ENCODE peak calls at places on chromosomes 13 and 19, in ten cellular contexts. R, F, I, L, G, A, U, H, J and Z are unnamed samples.

GRCh38 chr19:51514866-51515481 is 13.4 kb upstream of the SIGLEC12 start:
- DNase-seq in R (no peak), F (no peak), I (no peak), L (peak; percentile 48), G (peak; percentile 46), A (peak; percentile 63), U (no peak), H (no peak), J (no peak), Z (no peak)

GRCh38 chr13:44662515-44662914 is 86.4 kb upstream of the TSC22D1 start:
- DNase-seq in R (no peak), F (no peak), I (no peak), L (no peak), G (no peak), A (no peak), U (no peak), H (no peak), J (no peak), Z (no peak)

GRCh38 chr13:46278474-46278873 is 66.7 kb downstream of the LRRC63 start:
- DNase-seq in R (no peak), F (no peak), I (no peak), L (no peak), G (no peak), A (no peak), U (no peak), H (no peak), J (no peak), Z (no peak)

GRCh38 chr13:60448907-60449510 is 52.0 kb downstream of the TDRD3 start:
- DNase-seq in R (no peak), F (no peak), I (no peak), L (peak; percentile 68), G (peak; percentile 31), A (peak; percentile 42), U (no peak), H (peak; percentile 70), J (no peak), Z (no peak)

GRCh38 chr13:48858523-48858922 is 117.2 kb upstream of the FNDC3A start:
- DNase-seq in R (no peak), F (no peak), I (no peak), L (no peak), G (no peak), A (no peak), U (no peak), H (no peak), J (no peak), Z (no peak)

GRCh38 chr19:913080-913748 is at the start of gene R3HDM4:
- DNase-seq in R (peak; percentile 89), F (no peak), I (peak; percentile 89), L (peak; percentile 37), G (no peak), A (peak; percentile 54), U (peak; percentile 76), H (peak; percentile 67), J (peak; percentile 90), Z (peak; percentile 78)

GRCh38 chr19:2492870-2493269 is 16.9 kb downstream of the GADD45B start:
- DNase-seq in R (no peak), F (no peak), I (no peak), L (no peak), G (no peak), A (no peak), U (no peak), H (no peak), J (no peak), Z (no peak)

GRCh38 chr13:25064396-25064795 is 31.5 kb upstream of the PABPC3 start:
- DNase-seq in R (no peak), F (no peak), I (no peak), L (no peak), G (no peak), A (no peak), U (no peak), H (no peak), J (no peak), Z (no peak)

GRCh38 chr13:51977606-51978005 is 33.6 kb downstream of the ATP7B start:
- DNase-seq in R (no peak), F (no peak), I (no peak), L (no peak), G (no peak), A (no peak), U (no peak), H (no peak), J (no peak), Z (no peak)

GRCh38 chr19:46006411-46006810 is 11.1 kb downstream of the CCDC61 start:
- DNase-seq in R (no peak), F (no peak), I (no peak), L (no peak), G (no peak), A (no peak), U (no peak), H (no peak), J (no peak), Z (no peak)

GRCh38 chr19:53086949-53087348 is 16.3 kb downstream of the ZNF160 start:
- DNase-seq in R (no peak), F (no peak), I (peak; percentile 73), L (peak; percentile 32), G (no peak), A (no peak), U (peak; percentile 37), H (no peak), J (no peak), Z (peak; percentile 93)

GRCh38 chr19:15488489-15489226 is 9.4 kb upstream of the PGLYRP2 start:
- DNase-seq in R (no peak), F (no peak), I (no peak), L (no peak), G (no peak), A (no peak), U (no peak), H (no peak), J (no peak), Z (no peak)

GRCh38 chr13:46817081-46817480 is 20.1 kb upstream of the ESD start:
- DNase-seq in R (no peak), F (no peak), I (no peak), L (no peak), G (no peak), A (no peak), U (no peak), H (no peak), J (no peak), Z (no peak)

GRCh38 chr13:110503979-110504499 is 57.5 kb downstream of the RAB20 start:
- DNase-seq in R (peak; percentile 52), F (no peak), I (no peak), L (no peak), G (no peak), A (no peak), U (no peak), H (no peak), J (peak; percentile 51), Z (peak; percentile 49)

GRCh38 chr13:93172109-93172508 is 54.5 kb upstream of the GPC6 start:
- DNase-seq in R (no peak), F (no peak), I (no peak), L (no peak), G (peak; percentile 9), A (no peak), U (no peak), H (no peak), J (no peak), Z (no peak)

GRCh38 chr19:8212916-8213315 is 3.7 kb downstream of the CERS4 start:
- DNase-seq in R (no peak), F (no peak), I (no peak), L (no peak), G (no peak), A (no peak), U (no peak), H (no peak), J (no peak), Z (no peak)

GRCh38 chr19:3336680-3337523 is 29.5 kb upstream of the NFIC start:
- DNase-seq in R (peak; percentile 94), F (no peak), I (peak; percentile 90), L (peak; percentile 48), G (peak; percentile 24), A (peak; percentile 79), U (peak; percentile 97), H (peak; percentile 72), J (peak; percentile 99), Z (peak; percentile 97)

GRCh38 chr19:1274852-1275259 is 474 bp upstream of the FAM174C start:
- DNase-seq in R (no peak), F (no peak), I (no peak), L (no peak), G (no peak), A (no peak), U (no peak), H (no peak), J (peak; percentile 77), Z (no peak)

GRCh38 chr13:111494641-111495040 is 174.2 kb downstream of the TEX29 start:
- DNase-seq in R (no peak), F (no peak), I (no peak), L (no peak), G (no peak), A (no peak), U (no peak), H (no peak), J (peak; percentile 15), Z (no peak)

GRCh38 chr13:39016789-39017188 is 21.1 kb downstream of the PROSER1 start:
- DNase-seq in R (peak; percentile 17), F (no peak), I (no peak), L (peak; percentile 8), G (peak; percentile 12), A (peak; percentile 29), U (no peak), H (no peak), J (no peak), Z (no peak)

GRCh38 chr19:49503582-49503962 is 7.3 kb downstream of the RPS11 start:
- DNase-seq in R (no peak), F (no peak), I (no peak), L (no peak), G (no peak), A (no peak), U (no peak), H (no peak), J (no peak), Z (no peak)

GRCh38 chr19:44141191-44142013 is at the start of gene ZNF234:
- DNase-seq in R (peak; percentile 80), F (no peak), I (peak; percentile 84), L (peak; percentile 85), G (peak; percentile 73), A (peak; percentile 87), U (peak; percentile 57), H (peak; percentile 79), J (peak; percentile 86), Z (peak; percentile 89)
- TF ChIP-seq CTCF in R (no peak), F (no peak), I (no peak), L (peak; percentile 4), G (peak; percentile 36), A (no peak), U (no peak), H (no peak), J (no peak), Z (no peak)

GRCh38 chr19:10270616-10271394 is at the start of gene ICAM1:
- DNase-seq in R (peak; percentile 88), F (no peak), I (peak; percentile 95), L (peak; percentile 66), G (peak; percentile 83), A (no peak), U (peak; percentile 66), H (peak; percentile 69), J (peak; percentile 93), Z (peak; percentile 85)
- TF ChIP-seq POLR2A in R (peak; percentile 73), F (no peak), I (peak; percentile 98), L (no peak), G (peak; percentile 98), A (no peak), U (peak; percentile 54), H (no peak), J (peak; percentile 24), Z (peak; percentile 52)

GRCh38 chr13:75908137-75908536 is 272.0 kb downstream of the LMO7 start:
- DNase-seq in R (no peak), F (no peak), I (no peak), L (no peak), G (no peak), A (no peak), U (no peak), H (no peak), J (no peak), Z (no peak)
- H3K27ac ChIP-seq in R (no peak overlapping the region), F (peak overlapping the region; percentile 30), I (no peak overlapping the region), L (no peak overlapping the region), G (no peak overlapping the region), A (no peak overlapping the region), U (no peak overlapping the region), H (no peak overlapping the region), J (no peak overlapping the region), Z (no peak overlapping the region)

GRCh38 chr19:29017788-29018187 is 195.2 kb downstream of the UQCRFS1 start:
- DNase-seq in R (no peak), F (no peak), I (no peak), L (no peak), G (no peak), A (no peak), U (no peak), H (no peak), J (peak; percentile 36), Z (no peak)
- TF ChIP-seq CTCF in R (no peak), F (no peak), I (no peak), L (no peak), G (no peak), A (no peak), U (no peak), H (no peak), J (no peak), Z (no peak)